ENCODE peak calls at places on chromosomes 1 and 21, in four cellular contexts. U, Z, I and C are unnamed samples.

GRCh38 chr1:20321573-20321972 is 30.9 kb downstream of the VWA5B1 start:
- DNase-seq in U (no peak), Z (no peak), I (no peak), C (no peak)

GRCh38 chr1:200306954-200307754 is 102.7 kb downstream of the ZNF281 start:
- DNase-seq in U (no peak), Z (no peak), I (no peak), C (no peak)

GRCh38 chr21:29305068-29305467 is 6.3 kb downstream of the BACH1 start:
- DNase-seq in U (no peak), Z (no peak), I (no peak), C (no peak)

GRCh38 chr1:55955237-55955636 is 624.1 kb downstream of the PLPP3 start:
- DNase-seq in U (no peak), Z (no peak), I (no peak), C (no peak)

GRCh38 chr1:2921970-2922686 is 99.1 kb upstream of the ACTRT2 start:
- DNase-seq in U (no peak), Z (no peak), I (no peak), C (no peak)

GRCh38 chr1:51518033-51518729 is 885 bp downstream of the EPS15 start:
- DNase-seq in U (peak), Z (peak), I (no peak), C (peak)

GRCh38 chr1:112674440-112674985 is at the start of gene MOV10:
- DNase-seq in U (peak), Z (peak), I (peak), C (peak)

GRCh38 chr21:8989883-8990325 is 1531.5 kb upstream of the TPTE start:
- DNase-seq in U (no peak), Z (no peak), I (no peak), C (no peak)

GRCh38 chr1:30777906-30778155 is 20.3 kb upstream of the LAPTM5 start:
- DNase-seq in U (no peak), Z (no peak), I (no peak), C (no peak)

GRCh38 chr1:44707959-44708831 is 22.8 kb downstream of the RNU5D-1 start:
- DNase-seq in U (no peak), Z (no peak), I (no peak), C (no peak)
- TF ChIP-seq CTCF in U (peak), Z (peak), I (peak), C (peak)

GRCh38 chr1:59025898-59026426 is 242.1 kb upstream of the JUN start:
- DNase-seq in U (no peak), Z (no peak), I (no peak), C (no peak)
- H3K4me3 ChIP-seq in U (no peak), Z (no peak), I (no peak), C (no peak)

GRCh38 chr1:91744973-91745648 is 140.8 kb downstream of the TGFBR3 start:
- DNase-seq in U (no peak), Z (peak), I (no peak), C (no peak)

GRCh38 chr1:91741301-91741700 is 144.7 kb downstream of the TGFBR3 start:
- DNase-seq in U (no peak), Z (no peak), I (no peak), C (no peak)

GRCh38 chr1:91745649-91746383 is 140.1 kb downstream of the TGFBR3 start:
- DNase-seq in U (no peak), Z (no peak), I (no peak), C (no peak)

GRCh38 chr1:91741906-91742305 is 144.0 kb downstream of the TGFBR3 start:
- DNase-seq in U (no peak), Z (no peak), I (no peak), C (no peak)

GRCh38 chr1:91742848-91743292 is 143.1 kb downstream of the TGFBR3 start:
- DNase-seq in U (peak), Z (peak), I (no peak), C (no peak)
- H3K27ac ChIP-seq in U (peak), Z (no peak), I (peak), C (no peak)

GRCh38 chr1:228265167-228265566 is 57.3 kb downstream of the OBSCN start:
- DNase-seq in U (no peak), Z (no peak), I (no peak), C (no peak)
- TF ChIP-seq CTCF in U (no peak), Z (peak), I (no peak), C (peak)

GRCh38 chr1:163074716-163075284 is 5.6 kb downstream of the RGS4 start:
- DNase-seq in U (no peak), Z (no peak), I (no peak), C (no peak)

GRCh38 chr1:163076044-163076443 is 6.9 kb downstream of the RGS4 start:
- DNase-seq in U (no peak), Z (no peak), I (no peak), C (no peak)

GRCh38 chr1:163076981-163077761 is 8.0 kb downstream of the RGS4 start:
- DNase-seq in U (no peak), Z (no peak), I (no peak), C (no peak)

GRCh38 chr1:163074004-163074403 is 4.8 kb downstream of the RGS4 start:
- DNase-seq in U (no peak), Z (no peak), I (no peak), C (no peak)

DNA sequence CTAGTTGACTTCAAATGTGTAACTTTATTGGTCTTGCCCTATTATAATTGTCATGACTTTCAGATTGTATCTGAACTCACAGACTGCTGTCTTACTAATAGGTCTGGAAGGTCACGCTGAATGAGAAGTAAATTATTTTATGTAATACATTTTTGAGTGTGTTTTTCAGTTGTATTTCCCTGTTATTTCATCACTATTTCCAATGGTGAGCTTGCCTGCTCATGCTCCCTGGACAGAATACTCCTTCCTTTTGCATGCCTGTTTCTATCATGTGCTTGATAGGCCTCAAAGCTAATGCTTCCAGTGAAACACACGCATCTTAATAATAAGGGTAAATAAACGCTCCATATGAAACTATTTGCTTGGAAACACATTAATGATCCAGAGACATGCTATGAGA is 7.3 kb downstream of the RGS4 start:
- DNase-seq in U (no peak), Z (no peak), I (no peak), C (no peak)
- H3K4me3 ChIP-seq in U (no peak), Z (no peak), I (no peak), C (no peak)